ENCODE peak calls at places on chromosome 2, in five cellular contexts. L is aorta; J is MM.1S; A is CD4-positive, alpha-beta memory T cell; S is HEK293T. G is an unnamed sample.

GRCh38 chr2:127371037-127371436 is 16.7 kb downstream of the MAP3K2 start:
- DNase-seq in A (no peak), S (peak), J (no peak), L (peak), G (no peak)

GRCh38 chr2:49004046-49004626 is 150.2 kb downstream of the FSHR start:
- DNase-seq in A (no peak), L (no peak), J (peak), S (no peak), G (no peak)

GRCh38 chr2:236972491-236973379 is 113.0 kb upstream of the COPS8 start:
- DNase-seq in J (no peak), L (peak), S (no peak), A (no peak), G (peak)

GRCh38 chr2:130798472-130799221 is 38.1 kb upstream of the ARHGEF4 start:
- DNase-seq in J (no peak), A (no peak), S (no peak), L (peak), G (no peak)

GRCh38 chr2:233513953-233514655 is 52.5 kb downstream of the USP40 start:
- DNase-seq in A (no peak), J (peak), S (no peak), L (no peak), G (no peak)

GRCh38 chr2:64989982-64990614 is 899 bp downstream of the SLC1A4 start:
- DNase-seq in J (peak), L (peak), A (peak), S (no peak), G (no peak)

GRCh38 chr2:188473306-188473705 is 181.6 kb downstream of the GULP1 start:
- DNase-seq in A (no peak), J (no peak), L (no peak), S (no peak), G (no peak)

GRCh38 chr2:20834331-20834730 is 11.4 kb upstream of the LDAH start:
- DNase-seq in J (no peak), S (no peak), L (no peak), A (no peak), G (no peak)

GRCh38 chr2:54767921-54768320 is 44.5 kb downstream of the EML6 start:
- DNase-seq in L (no peak), J (peak), S (no peak), A (no peak), G (peak)